ENCODE peak calls at places on chromosomes 6 and 20, in six cellular contexts. A is lower lobe of right lung, W is left lung, E is stomach, Q is transverse colon, X is right lobe of liver. M is an unnamed sample.

GRCh38 chr20:47167846-47168245 is 188.7 kb downstream of the ZMYND8 start:
- DNase-seq in E (no peak), W (no peak), A (no peak), X (no peak), Q (no peak), M (no peak)

GRCh38 chr6:16544006-16544405 is 217.3 kb downstream of the ATXN1 start:
- DNase-seq in E (no peak), A (no peak), W (no peak), Q (no peak), X (no peak), M (peak; percentile 87)

GRCh38 chr6:19270616-19271015 is 566.6 kb upstream of the ID4 start:
- DNase-seq in X (no peak), W (peak; percentile 68), Q (no peak), E (no peak), A (no peak), M (no peak)

GRCh38 chr20:43681991-43682410 is 15.1 kb downstream of the MYBL2 start:
- DNase-seq in A (no peak), E (no peak), Q (peak; percentile 74), X (no peak), W (no peak), M (no peak)

GRCh38 chr6:1255646-1256365 is 56.1 kb upstream of the FOXQ1 start:
- DNase-seq in A (no peak), Q (no peak), E (no peak), X (no peak), W (no peak), M (no peak)

GRCh38 chr6:165049362-165049761 is 260.0 kb downstream of the C6orf118 start:
- DNase-seq in A (no peak), E (no peak), Q (no peak), W (no peak), X (peak; percentile 79), M (no peak)

GRCh38 chr6:167697316-167697715 is 129.4 kb upstream of the AFDN start:
- DNase-seq in Q (no peak), W (no peak), A (no peak), E (no peak), X (no peak), M (no peak)

GRCh38 chr6:73942581-73942980 is 246.6 kb downstream of the CD109 start:
- DNase-seq in Q (no peak), W (no peak), A (no peak), X (no peak), E (no peak), M (no peak)

GRCh38 chr6:118813795-118814194 is 80.2 kb upstream of the ASF1A start:
- DNase-seq in X (no peak), W (no peak), A (no peak), E (no peak), Q (no peak), M (no peak)

GRCh38 chr20:48128436-48128835 is 343.2 kb upstream of the SULF2 start:
- DNase-seq in Q (no peak), X (no peak), A (no peak), E (no peak), W (no peak), M (no peak)

GRCh38 chr6:137005073-137005472 is 39.7 kb downstream of the IL20RA start:
- DNase-seq in Q (no peak), W (no peak), E (no peak), X (no peak), A (no peak), M (no peak)

GRCh38 chr6:169830876-169831275 is 79.5 kb downstream of the ERMARD start:
- DNase-seq in X (no peak), Q (no peak), W (no peak), E (no peak), A (no peak), M (no peak)

GRCh38 chr6:152277826-152278247 is 359.3 kb downstream of the SYNE1 start:
- DNase-seq in E (peak; percentile 90), X (peak; percentile 85), W (no peak), A (no peak), Q (peak; percentile 31), M (no peak)

GRCh38 chr20:24676978-24677370 is 207.5 kb downstream of the SYNDIG1 start:
- DNase-seq in X (no peak), Q (no peak), E (no peak), W (no peak), A (no peak), M (no peak)

GRCh38 chr20:61682114-61682997 is 383.3 kb downstream of the TAF4 start:
- DNase-seq in Q (no peak), A (no peak), X (no peak), E (no peak), W (no peak), M (no peak)

GRCh38 chr6:170202416-170203135 is 88.3 kb downstream of the DLL1 start:
- DNase-seq in Q (no peak), X (no peak), A (no peak), E (no peak), W (no peak), M (no peak)

GRCh38 chr6:167791780-167792478 is 34.8 kb upstream of the AFDN start:
- DNase-seq in E (no peak), Q (no peak), X (peak; percentile 76), W (no peak), A (no peak), M (no peak)

GRCh38 chr6:100084301-100085161 is 90.5 kb upstream of the MCHR2 start:
- DNase-seq in A (no peak), X (no peak), Q (no peak), W (no peak), E (no peak), M (no peak)

GRCh38 chr6:4055420-4056041 is 23.4 kb downstream of the FAM217A start:
- DNase-seq in A (no peak), Q (peak; percentile 28), E (peak; percentile 45), W (no peak), X (no peak), M (no peak)

DNA sequence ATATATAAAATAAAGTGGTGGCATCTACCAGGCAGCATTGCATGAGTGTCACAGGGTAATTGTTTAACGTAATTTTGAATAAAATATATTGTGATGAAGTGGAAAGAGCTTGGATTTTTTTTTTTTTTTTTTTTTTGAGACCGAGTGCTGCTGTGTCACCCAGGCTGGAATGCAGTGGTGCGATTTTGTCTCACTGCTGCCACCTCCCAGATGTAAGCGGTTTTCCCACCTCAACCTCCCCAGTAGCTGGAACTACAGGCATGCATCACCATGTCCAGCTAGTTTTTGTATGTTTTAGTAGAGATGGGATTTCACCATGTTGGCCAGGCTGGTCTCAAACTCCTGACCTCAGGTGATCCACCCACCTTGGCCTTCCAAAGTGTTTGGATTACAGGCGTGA is 81.1 kb upstream of the SMIM8 start:
- DNase-seq in X (no peak), Q (no peak), W (peak; percentile 15), E (no peak), A (no peak), M (no peak)
- TF ChIP-seq CTCF in X (no peak), Q (no peak), W (no peak), E (no peak), A (no peak), M (no peak)

GRCh38 chr20:57392512-57393271 is 1.5 kb downstream of the RBM38 start:
- DNase-seq in X (no peak), A (peak; percentile 69), E (peak; percentile 60), Q (peak; percentile 77), W (peak; percentile 87), M (no peak)

GRCh38 chr20:57389695-57390603 is 1.2 kb upstream of the RBM38 start:
- DNase-seq in A (peak; percentile 57), W (peak; percentile 84), Q (peak; percentile 48), E (no peak), X (no peak), M (no peak)

GRCh38 chr20:57392130-57392445 is 892 bp downstream of the RBM38 start:
- DNase-seq in A (peak; percentile 45), W (no peak), Q (no peak), E (no peak), X (no peak), M (no peak)

GRCh38 chr20:57390604-57391438 is at the start of gene RBM38:
- DNase-seq in Q (peak; percentile 79), W (peak; percentile 94), X (peak; percentile 78), E (peak; percentile 74), A (peak; percentile 74), M (peak; percentile 56)

GRCh38 chr20:57391439-57392129 is 388 bp downstream of the RBM38 start:
- DNase-seq in E (peak; percentile 31), X (no peak), A (peak; percentile 66), Q (peak; percentile 28), W (peak; percentile 84), M (peak; percentile 32)
- H3K27ac ChIP-seq in E (peak overlapping the region; percentile 84), X (no peak overlapping the region), A (peak overlapping the region; percentile 72), Q (peak overlapping the region; percentile 95), W (no peak overlapping the region), M (no peak overlapping the region)

GRCh38 chr20:62895539-62895938 is 30.8 kb downstream of the DIDO1 start:
- DNase-seq in X (no peak), W (no peak), A (peak; percentile 27), Q (no peak), E (no peak), M (no peak)

GRCh38 chr20:62892348-62893304 is 31.0 kb upstream of the TCFL5 start:
- DNase-seq in X (no peak), A (peak; percentile 13), W (no peak), Q (no peak), E (no peak), M (no peak)

GRCh38 chr20:62891111-62891510 is 29.5 kb upstream of the TCFL5 start:
- DNase-seq in Q (no peak), X (no peak), E (no peak), A (peak; percentile 38), W (peak; percentile 33), M (no peak)

GRCh38 chr20:62894261-62894660 is 32.0 kb downstream of the DIDO1 start:
- DNase-seq in E (no peak), X (no peak), Q (no peak), W (no peak), A (peak; percentile 17), M (no peak)

DNA sequence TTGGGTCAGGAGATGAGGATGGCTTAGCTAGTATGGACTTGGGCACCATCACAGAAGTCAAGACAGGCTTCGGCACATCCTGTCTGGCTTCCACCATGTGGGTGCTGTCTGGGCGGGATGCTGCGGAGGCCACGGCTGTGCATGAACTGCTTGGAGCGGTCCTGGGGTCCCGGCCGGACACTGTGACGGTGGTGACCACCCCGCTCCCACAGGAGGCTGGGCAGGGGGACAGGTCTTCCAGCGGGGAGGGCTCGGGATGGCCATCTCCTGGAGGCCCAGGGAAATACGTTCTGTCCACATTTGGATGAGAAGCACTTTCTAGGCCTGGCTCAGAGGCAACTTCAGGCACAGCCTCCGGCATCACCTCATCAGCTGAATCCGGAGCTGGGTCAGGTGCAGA is 32.1 kb upstream of the TCFL5 start:
- DNase-seq in X (no peak), W (no peak), Q (no peak), E (no peak), A (peak; percentile 41), M (no peak)
- TF ChIP-seq CTCF in X (no peak), W (no peak), Q (no peak), E (no peak), A (no peak), M (no peak)

DNA sequence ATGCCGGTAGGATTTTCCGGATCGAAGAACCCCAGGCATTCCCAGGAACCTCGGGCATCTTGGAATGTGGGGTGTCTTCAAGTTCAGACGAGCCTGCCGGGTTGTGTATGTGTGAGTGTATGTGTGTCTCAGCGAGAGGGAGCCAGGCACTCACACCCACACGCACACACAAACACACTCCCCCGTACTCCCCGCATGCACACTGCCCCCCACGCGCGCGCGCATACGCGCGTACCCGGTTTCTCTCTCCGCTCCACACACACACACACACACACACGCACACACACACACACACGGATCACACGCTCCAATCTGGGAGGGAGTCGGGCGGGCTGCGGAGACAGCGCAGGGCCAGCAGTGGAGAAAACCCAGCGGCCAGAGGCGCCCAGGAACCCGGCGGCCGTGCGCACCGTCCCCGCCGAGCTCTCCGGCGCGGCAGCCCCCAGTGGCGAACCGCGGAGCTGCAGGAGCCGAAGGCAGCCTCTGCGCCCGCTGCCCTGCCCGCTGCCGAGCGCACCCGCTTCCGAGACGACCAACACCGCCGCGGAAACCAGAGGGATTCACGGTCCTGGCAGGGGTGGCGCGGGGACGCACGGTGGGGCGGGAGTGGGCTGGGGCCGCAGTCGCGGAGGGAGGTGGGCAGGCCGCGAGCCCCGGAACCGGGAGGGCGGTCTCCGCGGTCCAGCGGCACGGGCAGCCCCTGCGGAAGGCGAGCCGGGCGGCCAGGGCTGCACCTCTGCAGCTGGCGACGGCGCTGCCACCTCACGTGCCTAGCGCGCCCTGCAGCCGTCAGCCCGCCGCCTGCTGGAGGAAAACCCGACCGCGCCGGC is at the start of gene LRFN2:
- DNase-seq in E (peak; percentile 83), X (peak; percentile 79), A (peak; percentile 79), W (peak; percentile 89), Q (peak; percentile 76), M (peak; percentile 83)
- H3K27ac ChIP-seq in E (peak within 1 kb of the TSS; percentile 66), X (no peak within 1 kb of the TSS), A (no peak within 1 kb of the TSS), W (no peak within 1 kb of the TSS), Q (peak within 1 kb of the TSS; percentile 61), M (peak within 1 kb of the TSS; percentile 38)

M was measured in adrenal gland.